ENCODE peak calls at places on chromosome 13, in six cellular contexts. One of them, this sample, is unnamed.
A peak's percentile ranks its signal among the peaks of the same experiment; 100 is the strongest.

GRCh38 chr13:60335531-60335930 is 61.5 kb upstream of the TDRD3 start:
- DNase-seq in posterior cingulate gyrus: no peak
- DNase-seq in head of caudate nucleus: no peak
- DNase-seq in HS-5: no peak
- DNase-seq in stimulated activated CD4-positive, alpha-beta T cell treated with anti-CD3 and anti-CD28 coated beads, Interleukin-12 subunit alpha, Interleukin-12 subunit beta, amount 100 ng/mL, for 24 hours: no peak
- DNase-seq in EL: peak; percentile 3
- DNase-seq in this sample: no peak

GRCh38 chr13:30607908-30608307 is 9.8 kb upstream of the USPL1 start:
- DNase-seq in HS-5: no peak
- DNase-seq in EL: no peak
- DNase-seq in posterior cingulate gyrus: no peak
- DNase-seq in stimulated activated CD4-positive, alpha-beta T cell treated with anti-CD3 and anti-CD28 coated beads, Interleukin-12 subunit alpha, Interleukin-12 subunit beta, amount 100 ng/mL, for 24 hours: no peak
- DNase-seq in head of caudate nucleus: no peak
- DNase-seq in this sample: no peak

GRCh38 chr13:109135018-109135417 is 505.6 kb downstream of the MYO16 start:
- DNase-seq in head of caudate nucleus: no peak
- DNase-seq in EL: no peak
- DNase-seq in HS-5: no peak
- DNase-seq in posterior cingulate gyrus: no peak
- DNase-seq in stimulated activated CD4-positive, alpha-beta T cell treated with anti-CD3 and anti-CD28 coated beads, Interleukin-12 subunit alpha, Interleukin-12 subunit beta, amount 100 ng/mL, for 24 hours: no peak
- DNase-seq in this sample: no peak

GRCh38 chr13:107864543-107865460 is 350.5 kb downstream of the LIG4 start:
- DNase-seq in posterior cingulate gyrus: no peak
- DNase-seq in EL: no peak
- DNase-seq in stimulated activated CD4-positive, alpha-beta T cell treated with anti-CD3 and anti-CD28 coated beads, Interleukin-12 subunit alpha, Interleukin-12 subunit beta, amount 100 ng/mL, for 24 hours: no peak
- DNase-seq in head of caudate nucleus: no peak
- DNase-seq in HS-5: no peak
- DNase-seq in this sample: no peak

GRCh38 chr13:110448230-110448629 is 113.3 kb downstream of the RAB20 start:
- DNase-seq in head of caudate nucleus: no peak
- DNase-seq in posterior cingulate gyrus: no peak
- DNase-seq in EL: peak; percentile 96
- DNase-seq in stimulated activated CD4-positive, alpha-beta T cell treated with anti-CD3 and anti-CD28 coated beads, Interleukin-12 subunit alpha, Interleukin-12 subunit beta, amount 100 ng/mL, for 24 hours: no peak
- DNase-seq in HS-5: peak; percentile 49
- DNase-seq in this sample: no peak

GRCh38 chr13:32423592-32423991 is 4.3 kb downstream of the N4BP2L1 start:
- DNase-seq in HS-5: no peak
- DNase-seq in stimulated activated CD4-positive, alpha-beta T cell treated with anti-CD3 and anti-CD28 coated beads, Interleukin-12 subunit alpha, Interleukin-12 subunit beta, amount 100 ng/mL, for 24 hours: no peak
- DNase-seq in posterior cingulate gyrus: no peak
- DNase-seq in EL: no peak
- DNase-seq in head of caudate nucleus: no peak
- DNase-seq in this sample: no peak

GRCh38 chr13:110067355-110068175 is 239.4 kb downstream of the COL4A1 start:
- DNase-seq in HS-5: no peak
- DNase-seq in EL: no peak
- DNase-seq in posterior cingulate gyrus: no peak
- DNase-seq in stimulated activated CD4-positive, alpha-beta T cell treated with anti-CD3 and anti-CD28 coated beads, Interleukin-12 subunit alpha, Interleukin-12 subunit beta, amount 100 ng/mL, for 24 hours: no peak
- DNase-seq in head of caudate nucleus: no peak
- DNase-seq in this sample: no peak

GRCh38 chr13:28716511-28716910 is 2.3 kb downstream of the SLC46A3 start:
- DNase-seq in head of caudate nucleus: no peak
- DNase-seq in HS-5: no peak
- DNase-seq in stimulated activated CD4-positive, alpha-beta T cell treated with anti-CD3 and anti-CD28 coated beads, Interleukin-12 subunit alpha, Interleukin-12 subunit beta, amount 100 ng/mL, for 24 hours: no peak
- DNase-seq in EL: peak; percentile 89
- DNase-seq in posterior cingulate gyrus: no peak
- DNase-seq in this sample: no peak

GRCh38 chr13:51956717-51957116 is 54.5 kb downstream of the ATP7B start:
- DNase-seq in stimulated activated CD4-positive, alpha-beta T cell treated with anti-CD3 and anti-CD28 coated beads, Interleukin-12 subunit alpha, Interleukin-12 subunit beta, amount 100 ng/mL, for 24 hours: no peak
- DNase-seq in HS-5: no peak
- DNase-seq in head of caudate nucleus: no peak
- DNase-seq in posterior cingulate gyrus: no peak
- DNase-seq in EL: no peak
- DNase-seq in this sample: no peak

GRCh38 chr13:35888327-35888940 is 242.7 kb downstream of the DCLK1 start:
- DNase-seq in head of caudate nucleus: no peak
- DNase-seq in EL: no peak
- DNase-seq in posterior cingulate gyrus: no peak
- DNase-seq in HS-5: no peak
- DNase-seq in stimulated activated CD4-positive, alpha-beta T cell treated with anti-CD3 and anti-CD28 coated beads, Interleukin-12 subunit alpha, Interleukin-12 subunit beta, amount 100 ng/mL, for 24 hours: no peak
- DNase-seq in this sample: no peak

GRCh38 chr13:42215578-42216421 is 56.2 kb upstream of the AKAP11 start:
- DNase-seq in HS-5: no peak
- DNase-seq in EL: peak; percentile 41
- DNase-seq in posterior cingulate gyrus: no peak
- DNase-seq in stimulated activated CD4-positive, alpha-beta T cell treated with anti-CD3 and anti-CD28 coated beads, Interleukin-12 subunit alpha, Interleukin-12 subunit beta, amount 100 ng/mL, for 24 hours: no peak
- DNase-seq in head of caudate nucleus: peak; percentile 40
- DNase-seq in this sample: no peak

GRCh38 chr13:50587122-50587521 is 256.4 kb downstream of the DLEU7 start:
- DNase-seq in head of caudate nucleus: no peak
- DNase-seq in posterior cingulate gyrus: no peak
- DNase-seq in HS-5: no peak
- DNase-seq in EL: no peak
- DNase-seq in stimulated activated CD4-positive, alpha-beta T cell treated with anti-CD3 and anti-CD28 coated beads, Interleukin-12 subunit alpha, Interleukin-12 subunit beta, amount 100 ng/mL, for 24 hours: no peak
- DNase-seq in this sample: no peak

GRCh38 chr13:75813323-75813722 is 177.2 kb downstream of the LMO7 start:
- DNase-seq in HS-5: no peak
- DNase-seq in EL: no peak
- DNase-seq in posterior cingulate gyrus: no peak
- DNase-seq in head of caudate nucleus: no peak
- DNase-seq in stimulated activated CD4-positive, alpha-beta T cell treated with anti-CD3 and anti-CD28 coated beads, Interleukin-12 subunit alpha, Interleukin-12 subunit beta, amount 100 ng/mL, for 24 hours: no peak
- DNase-seq in this sample: no peak

GRCh38 chr13:38358703-38359102 is 9.1 kb downstream of the UFM1 start:
- DNase-seq in EL: no peak
- DNase-seq in stimulated activated CD4-positive, alpha-beta T cell treated with anti-CD3 and anti-CD28 coated beads, Interleukin-12 subunit alpha, Interleukin-12 subunit beta, amount 100 ng/mL, for 24 hours: no peak
- DNase-seq in head of caudate nucleus: no peak
- DNase-seq in posterior cingulate gyrus: no peak
- DNase-seq in HS-5: no peak
- DNase-seq in this sample: no peak

GRCh38 chr13:87889241-87889640 is 218.1 kb downstream of the SLITRK5 start:
- DNase-seq in HS-5: no peak
- DNase-seq in stimulated activated CD4-positive, alpha-beta T cell treated with anti-CD3 and anti-CD28 coated beads, Interleukin-12 subunit alpha, Interleukin-12 subunit beta, amount 100 ng/mL, for 24 hours: no peak
- DNase-seq in head of caudate nucleus: no peak
- DNase-seq in EL: no peak
- DNase-seq in posterior cingulate gyrus: no peak
- DNase-seq in this sample: no peak

GRCh38 chr13:45328661-45329105 is 12.3 kb downstream of the TPT1 start:
- DNase-seq in stimulated activated CD4-positive, alpha-beta T cell treated with anti-CD3 and anti-CD28 coated beads, Interleukin-12 subunit alpha, Interleukin-12 subunit beta, amount 100 ng/mL, for 24 hours: no peak
- DNase-seq in head of caudate nucleus: no peak
- DNase-seq in HS-5: no peak
- DNase-seq in posterior cingulate gyrus: no peak
- DNase-seq in EL: peak; percentile 49
- DNase-seq in this sample: no peak

GRCh38 chr13:99403458-99403971 is 96.3 kb upstream of the GPR183 start:
- DNase-seq in EL: no peak
- DNase-seq in posterior cingulate gyrus: no peak
- DNase-seq in HS-5: no peak
- DNase-seq in head of caudate nucleus: peak; percentile 74
- DNase-seq in stimulated activated CD4-positive, alpha-beta T cell treated with anti-CD3 and anti-CD28 coated beads, Interleukin-12 subunit alpha, Interleukin-12 subunit beta, amount 100 ng/mL, for 24 hours: no peak
- DNase-seq in this sample: no peak

GRCh38 chr13:52665325-52665724 is 12.7 kb downstream of the SUGT1 start:
- DNase-seq in EL: peak; percentile 30
- DNase-seq in stimulated activated CD4-positive, alpha-beta T cell treated with anti-CD3 and anti-CD28 coated beads, Interleukin-12 subunit alpha, Interleukin-12 subunit beta, amount 100 ng/mL, for 24 hours: no peak
- DNase-seq in posterior cingulate gyrus: no peak
- DNase-seq in HS-5: no peak
- DNase-seq in head of caudate nucleus: no peak
- DNase-seq in this sample: no peak

GRCh38 chr13:32309812-32310706 is 5.1 kb downstream of the ZAR1L start:
- DNase-seq in stimulated activated CD4-positive, alpha-beta T cell treated with anti-CD3 and anti-CD28 coated beads, Interleukin-12 subunit alpha, Interleukin-12 subunit beta, amount 100 ng/mL, for 24 hours: no peak
- DNase-seq in HS-5: no peak
- DNase-seq in head of caudate nucleus: no peak
- DNase-seq in posterior cingulate gyrus: no peak
- DNase-seq in EL: peak; percentile 61
- DNase-seq in this sample: no peak

GRCh38 chr13:57680609-57681008 is 49.1 kb downstream of the PCDH17 start:
- DNase-seq in head of caudate nucleus: no peak
- DNase-seq in HS-5: no peak
- DNase-seq in stimulated activated CD4-positive, alpha-beta T cell treated with anti-CD3 and anti-CD28 coated beads, Interleukin-12 subunit alpha, Interleukin-12 subunit beta, amount 100 ng/mL, for 24 hours: no peak
- DNase-seq in EL: no peak
- DNase-seq in posterior cingulate gyrus: no peak
- DNase-seq in this sample: no peak

GRCh38 chr13:26377038-26377437 is 123.1 kb downstream of the CDK8 start:
- DNase-seq in posterior cingulate gyrus: no peak
- DNase-seq in EL: peak; percentile 36
- DNase-seq in stimulated activated CD4-positive, alpha-beta T cell treated with anti-CD3 and anti-CD28 coated beads, Interleukin-12 subunit alpha, Interleukin-12 subunit beta, amount 100 ng/mL, for 24 hours: no peak
- DNase-seq in HS-5: no peak
- DNase-seq in head of caudate nucleus: no peak
- DNase-seq in this sample: peak; percentile 2

GRCh38 chr13:113658836-113659235 is 838 bp upstream of the ATP4B start:
- DNase-seq in head of caudate nucleus: no peak
- DNase-seq in HS-5: no peak
- DNase-seq in EL: no peak
- DNase-seq in stimulated activated CD4-positive, alpha-beta T cell treated with anti-CD3 and anti-CD28 coated beads, Interleukin-12 subunit alpha, Interleukin-12 subunit beta, amount 100 ng/mL, for 24 hours: no peak
- DNase-seq in posterior cingulate gyrus: no peak
- DNase-seq in this sample: no peak

GRCh38 chr13:68176486-68176885 is 946.4 kb upstream of the PCDH9 start:
- DNase-seq in stimulated activated CD4-positive, alpha-beta T cell treated with anti-CD3 and anti-CD28 coated beads, Interleukin-12 subunit alpha, Interleukin-12 subunit beta, amount 100 ng/mL, for 24 hours: no peak
- DNase-seq in head of caudate nucleus: no peak
- DNase-seq in posterior cingulate gyrus: no peak
- DNase-seq in EL: no peak
- DNase-seq in HS-5: peak; percentile 33
- DNase-seq in this sample: peak; percentile 11

GRCh38 chr13:67023088-67023893 is 206.8 kb downstream of the PCDH9 start:
- DNase-seq in posterior cingulate gyrus: no peak
- DNase-seq in HS-5: no peak
- DNase-seq in EL: peak; percentile 31
- DNase-seq in head of caudate nucleus: no peak
- DNase-seq in stimulated activated CD4-positive, alpha-beta T cell treated with anti-CD3 and anti-CD28 coated beads, Interleukin-12 subunit alpha, Interleukin-12 subunit beta, amount 100 ng/mL, for 24 hours: no peak
- DNase-seq in this sample: no peak

GRCh38 chr13:43783820-43784219 is 3.0 kb downstream of the ENOX1 start:
- DNase-seq in EL: peak; percentile 26
- DNase-seq in head of caudate nucleus: no peak
- DNase-seq in stimulated activated CD4-positive, alpha-beta T cell treated with anti-CD3 and anti-CD28 coated beads, Interleukin-12 subunit alpha, Interleukin-12 subunit beta, amount 100 ng/mL, for 24 hours: no peak
- DNase-seq in posterior cingulate gyrus: no peak
- DNase-seq in HS-5: no peak
- DNase-seq in this sample: no peak

GRCh38 chr13:110867380-110867779 is 47.5 kb downstream of the ANKRD10 start:
- DNase-seq in EL: no peak
- DNase-seq in head of caudate nucleus: no peak
- DNase-seq in stimulated activated CD4-positive, alpha-beta T cell treated with anti-CD3 and anti-CD28 coated beads, Interleukin-12 subunit alpha, Interleukin-12 subunit beta, amount 100 ng/mL, for 24 hours: no peak
- DNase-seq in posterior cingulate gyrus: no peak
- DNase-seq in HS-5: no peak
- DNase-seq in this sample: no peak

GRCh38 chr13:30333601-30334000 is 26.2 kb upstream of the KATNAL1 start:
- DNase-seq in head of caudate nucleus: no peak
- DNase-seq in posterior cingulate gyrus: no peak
- DNase-seq in HS-5: no peak
- DNase-seq in stimulated activated CD4-positive, alpha-beta T cell treated with anti-CD3 and anti-CD28 coated beads, Interleukin-12 subunit alpha, Interleukin-12 subunit beta, amount 100 ng/mL, for 24 hours: no peak
- DNase-seq in EL: no peak
- DNase-seq in this sample: no peak

GRCh38 chr13:21075303-21076264 is 14.2 kb upstream of the LATS2 start:
- DNase-seq in head of caudate nucleus: no peak
- DNase-seq in posterior cingulate gyrus: no peak
- DNase-seq in HS-5: no peak
- DNase-seq in EL: no peak
- DNase-seq in stimulated activated CD4-positive, alpha-beta T cell treated with anti-CD3 and anti-CD28 coated beads, Interleukin-12 subunit alpha, Interleukin-12 subunit beta, amount 100 ng/mL, for 24 hours: no peak
- DNase-seq in this sample: no peak

GRCh38 chr13:47901451-47901850 is 99.6 kb downstream of the SUCLA2 start:
- DNase-seq in posterior cingulate gyrus: no peak
- DNase-seq in EL: peak; percentile 61
- DNase-seq in HS-5: no peak
- DNase-seq in head of caudate nucleus: no peak
- DNase-seq in stimulated activated CD4-positive, alpha-beta T cell treated with anti-CD3 and anti-CD28 coated beads, Interleukin-12 subunit alpha, Interleukin-12 subunit beta, amount 100 ng/mL, for 24 hours: no peak
- DNase-seq in this sample: no peak

GRCh38 chr13:51643882-51644281 is 59.6 kb downstream of the WDFY2 start:
- DNase-seq in HS-5: no peak
- DNase-seq in EL: peak; percentile 92
- DNase-seq in head of caudate nucleus: no peak
- DNase-seq in posterior cingulate gyrus: no peak
- DNase-seq in stimulated activated CD4-positive, alpha-beta T cell treated with anti-CD3 and anti-CD28 coated beads, Interleukin-12 subunit alpha, Interleukin-12 subunit beta, amount 100 ng/mL, for 24 hours: no peak
- DNase-seq in this sample: peak; percentile 62

GRCh38 chr13:43425234-43425633 is 361.5 kb downstream of the ENOX1 start:
- DNase-seq in stimulated activated CD4-positive, alpha-beta T cell treated with anti-CD3 and anti-CD28 coated beads, Interleukin-12 subunit alpha, Interleukin-12 subunit beta, amount 100 ng/mL, for 24 hours: no peak
- DNase-seq in EL: no peak
- DNase-seq in posterior cingulate gyrus: no peak
- DNase-seq in head of caudate nucleus: no peak
- DNase-seq in HS-5: no peak
- DNase-seq in this sample: no peak

GRCh38 chr13:31880849-31881494 is 141.6 kb downstream of the RXFP2 start:
- DNase-seq in EL: peak; percentile 18
- DNase-seq in head of caudate nucleus: no peak
- DNase-seq in stimulated activated CD4-positive, alpha-beta T cell treated with anti-CD3 and anti-CD28 coated beads, Interleukin-12 subunit alpha, Interleukin-12 subunit beta, amount 100 ng/mL, for 24 hours: no peak
- DNase-seq in HS-5: no peak
- DNase-seq in posterior cingulate gyrus: no peak
- DNase-seq in this sample: no peak

GRCh38 chr13:20525144-20525600 is 485 bp downstream of the CRYL1 start:
- DNase-seq in stimulated activated CD4-positive, alpha-beta T cell treated with anti-CD3 and anti-CD28 coated beads, Interleukin-12 subunit alpha, Interleukin-12 subunit beta, amount 100 ng/mL, for 24 hours: peak; percentile 21
- DNase-seq in EL: peak; percentile 15
- DNase-seq in head of caudate nucleus: peak; percentile 38
- DNase-seq in posterior cingulate gyrus: peak; percentile 86
- DNase-seq in HS-5: no peak
- DNase-seq in this sample: no peak

GRCh38 chr13:113794764-113795173 is 35.7 kb downstream of the TMEM255B start:
- DNase-seq in EL: no peak
- DNase-seq in posterior cingulate gyrus: peak; percentile 64
- DNase-seq in head of caudate nucleus: no peak
- DNase-seq in stimulated activated CD4-positive, alpha-beta T cell treated with anti-CD3 and anti-CD28 coated beads, Interleukin-12 subunit alpha, Interleukin-12 subunit beta, amount 100 ng/mL, for 24 hours: no peak
- DNase-seq in HS-5: no peak
- DNase-seq in this sample: no peak

GRCh38 chr13:53382008-53382407 is 353.4 kb downstream of the OLFM4 start:
- DNase-seq in EL: no peak
- DNase-seq in stimulated activated CD4-positive, alpha-beta T cell treated with anti-CD3 and anti-CD28 coated beads, Interleukin-12 subunit alpha, Interleukin-12 subunit beta, amount 100 ng/mL, for 24 hours: no peak
- DNase-seq in head of caudate nucleus: no peak
- DNase-seq in posterior cingulate gyrus: no peak
- DNase-seq in HS-5: no peak
- DNase-seq in this sample: no peak

GRCh38 chr13:43522788-43523187 is 264.0 kb downstream of the ENOX1 start:
- DNase-seq in EL: peak; percentile 38
- DNase-seq in HS-5: no peak
- DNase-seq in stimulated activated CD4-positive, alpha-beta T cell treated with anti-CD3 and anti-CD28 coated beads, Interleukin-12 subunit alpha, Interleukin-12 subunit beta, amount 100 ng/mL, for 24 hours: no peak
- DNase-seq in posterior cingulate gyrus: no peak
- DNase-seq in head of caudate nucleus: no peak
- DNase-seq in this sample: no peak

GRCh38 chr13:59086147-59086546 is 1077.6 kb downstream of the DIAPH3 start:
- DNase-seq in HS-5: peak; percentile 73
- DNase-seq in head of caudate nucleus: no peak
- DNase-seq in stimulated activated CD4-positive, alpha-beta T cell treated with anti-CD3 and anti-CD28 coated beads, Interleukin-12 subunit alpha, Interleukin-12 subunit beta, amount 100 ng/mL, for 24 hours: no peak
- DNase-seq in posterior cingulate gyrus: no peak
- DNase-seq in EL: peak; percentile 2
- DNase-seq in this sample: peak; percentile 59

This sample was measured in HS-27A.